ENCODE peak calls at places on chromosome 15, in ten cellular contexts. L is NCI-H345; G is mucosa of descending colon; B is NCI-H2029; P is NCI-H1105 treated with DMSO at 0.1 percent for 48 hours; K is stimulated activated CD4-positive, alpha-beta T cell treated with anti-CD3 and anti-CD28 coated beads, Interleukin-4, amount 100 ng/mL, for 1 hour; X is HFF-Myc; E is NCI-H146; M is MG63; N is stimulated activated CD8-positive, alpha-beta memory T cell treated with anti-CD3 and anti-CD28 coated beads, Interleukin-7, amount 100 ng/mL, for 48 hours. V is an unnamed sample.

GRCh38 chr15:51492528-51492927 is 130.0 kb downstream of the DMXL2 start:
- DNase-seq in E (peak; percentile 50), M (no peak), B (no peak), K (no peak), P (peak; percentile 55), X (no peak), G (no peak), N (no peak), L (peak; percentile 18), V (no peak)

GRCh38 chr15:40217166-40217785 is 21.6 kb upstream of the PAK6 start:
- DNase-seq in M (no peak), N (peak; percentile 12), X (peak; percentile 56), L (peak; percentile 55), B (peak; percentile 13), K (no peak), E (peak; percentile 49), G (peak; percentile 82), P (peak; percentile 46), V (peak; percentile 67)

GRCh38 chr15:69998541-69999391 is 99.0 kb downstream of the TLE3 start:
- DNase-seq in K (no peak), P (no peak), X (no peak), G (no peak), N (no peak), M (no peak), B (no peak), L (no peak), E (no peak), V (no peak)

GRCh38 chr15:83605595-83605994 is 48.3 kb upstream of the ADAMTSL3 start:
- DNase-seq in L (no peak), N (no peak), B (no peak), X (no peak), E (no peak), G (no peak), K (no peak), M (no peak), P (no peak), V (no peak)

GRCh38 chr15:77944002-77944867 is 133.3 kb downstream of the TBC1D2B start:
- DNase-seq in B (peak; percentile 22), L (peak; percentile 28), G (peak; percentile 91), P (peak; percentile 4), K (peak; percentile 41), N (peak; percentile 39), M (peak; percentile 91), X (peak; percentile 47), E (peak; percentile 84), V (peak; percentile 61)

GRCh38 chr15:70271422-70272088 is 173.8 kb upstream of the TLE3 start:
- DNase-seq in M (peak; percentile 93), E (peak; percentile 66), X (peak; percentile 54), K (no peak), N (no peak), P (no peak), L (peak; percentile 16), G (no peak), B (no peak), V (no peak)

GRCh38 chr15:40347559-40348470 is 3.0 kb upstream of the PHGR1 start:
- DNase-seq in M (no peak), E (no peak), P (no peak), N (no peak), X (no peak), L (no peak), G (peak; percentile 88), B (no peak), K (no peak), V (no peak)

GRCh38 chr15:40960926-40961325 is 7.7 kb downstream of the CHAC1 start:
- DNase-seq in K (no peak), G (peak; percentile 80), N (no peak), X (no peak), L (no peak), E (peak; percentile 34), M (no peak), B (no peak), P (no peak), V (no peak)

GRCh38 chr15:37125143-37125542 is 24.8 kb upstream of the MEIS2 start:
- DNase-seq in L (peak; percentile 0), E (no peak), G (no peak), P (no peak), M (no peak), B (no peak), X (no peak), K (no peak), N (no peak), V (no peak)

GRCh38 chr15:86201313-86202008 is 121.8 kb downstream of the AGBL1 start:
- DNase-seq in B (no peak), G (no peak), X (no peak), L (no peak), K (no peak), N (no peak), P (no peak), E (no peak), M (no peak), V (no peak)

GRCh38 chr15:48244923-48245322 is 38.8 kb downstream of the SLC12A1 start:
- DNase-seq in P (no peak), L (no peak), N (no peak), G (no peak), K (no peak), M (no peak), X (no peak), B (no peak), E (no peak), V (no peak)

GRCh38 chr15:37765809-37766208 is 168.6 kb upstream of the TMCO5A start:
- DNase-seq in K (no peak), G (peak; percentile 68), M (no peak), L (peak; percentile 36), B (no peak), P (peak; percentile 17), X (no peak), N (no peak), E (no peak), V (no peak)

GRCh38 chr15:89352476-89352875 is 17.9 kb upstream of the POLG start:
- DNase-seq in P (no peak), X (no peak), N (no peak), L (no peak), K (no peak), G (no peak), B (no peak), E (no peak), M (no peak), V (no peak)

GRCh38 chr15:100849021-100849831 is 30.4 kb upstream of the ALDH1A3 start:
- DNase-seq in K (peak; percentile 60), X (no peak), G (peak; percentile 76), M (peak; percentile 57), E (no peak), L (peak; percentile 47), N (peak; percentile 33), P (peak; percentile 62), B (no peak), V (peak; percentile 71)

GRCh38 chr15:67941643-67942315 is 101.9 kb upstream of the RNU6-1 start:
- DNase-seq in B (no peak), E (no peak), M (peak; percentile 52), L (no peak), N (no peak), X (no peak), G (no peak), K (no peak), P (no peak), V (no peak)

GRCh38 chr15:83653639-83654378 is at the start of gene ADAMTSL3:
- DNase-seq in N (no peak), L (no peak), X (no peak), P (peak; percentile 22), M (peak; percentile 69), G (peak; percentile 66), E (no peak), B (peak; percentile 21), K (no peak), V (no peak)

GRCh38 chr15:25465835-25466234 is 27.0 kb upstream of the UBE3A start:
- DNase-seq in X (no peak), B (peak; percentile 82), L (peak; percentile 17), N (no peak), G (no peak), K (no peak), E (no peak), P (peak; percentile 87), M (peak; percentile 1), V (no peak)

GRCh38 chr15:99917237-99917636 is 184.0 kb upstream of the LYSMD4 start:
- DNase-seq in G (no peak), N (no peak), K (no peak), B (no peak), L (no peak), P (no peak), E (no peak), M (no peak), X (no peak), V (no peak)

GRCh38 chr15:92654662-92655061 is 913 bp downstream of the FAM174B start:
- DNase-seq in N (no peak), B (no peak), P (no peak), G (peak; percentile 29), E (no peak), L (no peak), K (no peak), X (no peak), M (no peak), V (no peak)

GRCh38 chr15:89857673-89858072 is 36.1 kb downstream of the AP3S2 start:
- DNase-seq in L (no peak), G (peak; percentile 74), K (no peak), N (no peak), E (no peak), M (no peak), X (no peak), B (no peak), P (no peak), V (no peak)

GRCh38 chr15:35485411-35485810 is 60.6 kb downstream of the DPH6 start:
- DNase-seq in G (no peak), K (no peak), X (no peak), E (no peak), P (no peak), L (no peak), N (no peak), B (no peak), M (no peak), V (no peak)

GRCh38 chr15:90903733-90904536 is 833 bp downstream of the MAN2A2 start:
- DNase-seq in N (no peak), X (no peak), B (no peak), M (no peak), E (peak; percentile 44), K (no peak), L (peak; percentile 16), P (no peak), G (peak; percentile 42), V (no peak)

GRCh38 chr15:95192923-95193322 is 961.6 kb downstream of the MCTP2 start:
- DNase-seq in N (no peak), K (no peak), L (no peak), P (no peak), E (no peak), G (no peak), X (peak; percentile 69), B (no peak), M (no peak), V (no peak)

GRCh38 chr15:67101981-67102929 is 36.9 kb downstream of the SMAD3 start:
- DNase-seq in B (no peak), L (no peak), X (no peak), G (no peak), E (no peak), N (no peak), M (no peak), K (peak; percentile 59), P (no peak), V (no peak)

GRCh38 chr15:29747837-29748417 is 74.3 kb downstream of the TJP1 start:
- DNase-seq in M (no peak), G (no peak), P (no peak), N (no peak), E (no peak), X (no peak), L (no peak), K (no peak), B (no peak), V (no peak)

GRCh38 chr15:50676799-50677483 is 9.7 kb downstream of the TRPM7 start:
- DNase-seq in E (no peak), K (no peak), B (no peak), L (no peak), P (no peak), N (no peak), M (peak; percentile 31), G (no peak), X (no peak), V (no peak)

GRCh38 chr15:81301815-81302399 is 22.0 kb downstream of the STARD5 start:
- DNase-seq in B (no peak), N (no peak), X (no peak), G (peak; percentile 46), M (no peak), E (no peak), L (peak; percentile 43), P (no peak), K (no peak), V (peak; percentile 72)

V was measured in B cell.